ENCODE peak calls at places on chromosomes 2 and 18, in four cellular contexts. P is NCI-H146; D is CD4-positive, alpha-beta T cell; L is M059J. Y is an unnamed sample.

GRCh38 chr2:160271166-160272086 is 71.4 kb upstream of the ITGB6 start:
- DNase-seq in L (no peak), P (no peak), D (no peak), Y (no peak)

GRCh38 chr2:44748-45341 is 1.5 kb downstream of the FAM110C start:
- DNase-seq in D (no peak), L (no peak), P (peak; percentile 4), Y (no peak)

GRCh38 chr2:49154140-49154539 is at the start of gene FSHR:
- DNase-seq in D (no peak), L (no peak), P (no peak), Y (no peak)

GRCh38 chr2:203498161-203498560 is 36.9 kb downstream of the RAPH1 start:
- DNase-seq in P (no peak), D (no peak), L (peak; percentile 76), Y (peak; percentile 47)

GRCh38 chr2:7057865-7058400 is 140.7 kb downstream of the RNF144A start:
- DNase-seq in P (peak; percentile 38), D (no peak), L (no peak), Y (no peak)

GRCh38 chr2:45281311-45281710 is 272.1 kb upstream of the SIX2 start:
- DNase-seq in D (no peak), L (no peak), P (no peak), Y (no peak)

GRCh38 chr18:55983433-55983832 is 395.4 kb upstream of the TCF4 start:
- DNase-seq in D (no peak), L (peak; percentile 3), P (no peak), Y (no peak)

GRCh38 chr2:98444436-98445166 is at the start of gene INPP4A:
- DNase-seq in P (peak; percentile 82), D (peak; percentile 76), L (peak; percentile 62), Y (peak; percentile 55)

GRCh38 chr2:118246726-118247125 is 158.5 kb downstream of the INSIG2 start:
- DNase-seq in L (peak; percentile 94), D (no peak), P (no peak), Y (no peak)

GRCh38 chr18:11066038-11066437 is 83.3 kb downstream of the PIEZO2 start:
- DNase-seq in P (no peak), D (no peak), L (no peak), Y (no peak)

GRCh38 chr18:23177433-23178072 is 42.3 kb downstream of the CABLES1 start:
- DNase-seq in D (no peak), L (no peak), P (no peak), Y (no peak)

GRCh38 chr2:96977631-96978195 is 8.7 kb downstream of the FAM178B start:
- DNase-seq in D (no peak), P (no peak), L (peak; percentile 70), Y (peak; percentile 67)

GRCh38 chr2:113010088-113010487 is 4.8 kb downstream of the IL36A start:
- DNase-seq in D (no peak), P (no peak), L (peak; percentile 78), Y (peak; percentile 20)

GRCh38 chr2:10500601-10501361 is 52.7 kb upstream of the ODC1 start:
- DNase-seq in L (peak; percentile 89), D (no peak), P (no peak), Y (no peak)

GRCh38 chr2:233416706-233417105 is 62.4 kb downstream of the DGKD start:
- DNase-seq in L (peak; percentile 20), D (no peak), P (no peak), Y (peak; percentile 69)

GRCh38 chr2:21422050-21422449 is 298.3 kb downstream of the TDRD15 start:
- DNase-seq in D (no peak), P (no peak), L (peak; percentile 60), Y (peak; percentile 34)

GRCh38 chr18:9094307-9095226 is 7.9 kb upstream of the NDUFV2 start:
- DNase-seq in L (peak; percentile 84), P (no peak), D (no peak), Y (peak; percentile 35)

GRCh38 chr18:76491801-76492668 is 3.0 kb downstream of the ZNF516 start:
- DNase-seq in P (peak; percentile 81), D (no peak), L (peak; percentile 52), Y (peak; percentile 26)

GRCh38 chr2:238651306-238652052 is 196.4 kb upstream of the TWIST2 start:
- DNase-seq in L (no peak), D (no peak), P (no peak), Y (no peak)

GRCh38 chr2:191933307-191934105 is 86.6 kb upstream of the CAVIN2 start:
- DNase-seq in D (no peak), P (no peak), L (peak; percentile 15), Y (no peak)

GRCh38 chr2:202265467-202266277 is at the start of gene NOP58:
- DNase-seq in P (peak; percentile 89), L (peak; percentile 96), D (peak; percentile 84), Y (peak; percentile 95)

GRCh38 chr2:86633094-86633740 is 9.6 kb upstream of the RNF103 start:
- DNase-seq in L (no peak), P (no peak), D (no peak), Y (no peak)

GRCh38 chr2:8682719-8683667 is 1.1 kb downstream of the ID2 start:
- DNase-seq in P (peak; percentile 66), D (peak; percentile 25), L (peak; percentile 54), Y (no peak)

GRCh38 chr2:241451840-241452461 is 56.4 kb downstream of the STK25 start:
- DNase-seq in P (no peak), D (no peak), L (no peak), Y (no peak)

GRCh38 chr2:216017365-216017764 is 4.0 kb upstream of the MREG start:
- DNase-seq in D (no peak), L (peak; percentile 91), P (no peak), Y (no peak)

GRCh38 chr2:951224-952006 is 766 bp downstream of the SNTG2 start:
- DNase-seq in L (no peak), D (no peak), P (no peak), Y (no peak)

GRCh38 chr2:47070155-47070919 is 84.8 kb downstream of the STPG4 start:
- DNase-seq in L (peak; percentile 74), P (no peak), D (no peak), Y (no peak)

GRCh38 chr2:9585486-9585885 is 29.9 kb upstream of the ADAM17 start:
- DNase-seq in L (no peak), D (no peak), P (no peak), Y (no peak)

GRCh38 chr2:23549821-23550535 is 165.0 kb downstream of the KLHL29 start:
- DNase-seq in D (no peak), P (peak; percentile 79), L (peak; percentile 13), Y (no peak)

GRCh38 chr2:207805566-207806226 is 36.0 kb upstream of the FZD5 start:
- DNase-seq in P (no peak), D (no peak), L (peak; percentile 70), Y (no peak)